ENCODE peak calls at places on chromosomes 11 and 22, in five cellular contexts. T, F, S, H and E are unnamed samples.

GRCh38 chr11:34174411-34175041 is 69.1 kb downstream of the NAT10 start:
- DNase-seq in T (peak; percentile 92), F (peak; percentile 49), S (peak; percentile 90), H (peak; percentile 77), E (peak; percentile 93)

GRCh38 chr11:64900774-64901173 is 16.2 kb downstream of the ATG2A start:
- DNase-seq in T (no peak), F (no peak), S (no peak), H (no peak), E (no peak)

GRCh38 chr11:124707813-124708212 is 31.9 kb upstream of the NRGN start:
- DNase-seq in T (no peak), F (no peak), S (no peak), H (no peak), E (no peak)

GRCh38 chr22:26589367-26589844 is 526 bp downstream of the TPST2 start:
- DNase-seq in T (no peak), F (peak; percentile 12), S (peak; percentile 30), H (peak; percentile 12), E (peak; percentile 70)

GRCh38 chr11:23353611-23354010 is 493.3 kb upstream of the CCDC179 start:
- DNase-seq in T (no peak), F (peak; percentile 26), S (no peak), H (no peak), E (no peak)

GRCh38 chr11:128415539-128415938 is 171.8 kb downstream of the ETS1 start:
- DNase-seq in T (no peak), F (peak; percentile 84), S (peak; percentile 32), H (no peak), E (no peak)

GRCh38 chr11:102347526-102348331 is 715 bp downstream of the BIRC2 start:
- DNase-seq in T (no peak), F (peak; percentile 29), S (peak; percentile 13), H (no peak), E (no peak)

GRCh38 chr22:32144875-32145274 is 14.2 kb downstream of the C22orf42 start:
- DNase-seq in T (no peak), F (no peak), S (no peak), H (no peak), E (peak; percentile 23)

GRCh38 chr22:41925783-41926460 is 684 bp downstream of the TNFRSF13C start:
- DNase-seq in T (peak; percentile 79), F (peak; percentile 34), S (peak; percentile 72), H (peak; percentile 59), E (peak; percentile 83)

GRCh38 chr22:22021160-22021750 is 38.7 kb upstream of the TOP3B start:
- DNase-seq in T (no peak), F (peak; percentile 58), S (no peak), H (no peak), E (no peak)

GRCh38 chr11:82080160-82080559 is 653.5 kb downstream of the FAM181B start:
- DNase-seq in T (no peak), F (peak; percentile 0), S (no peak), H (no peak), E (no peak)

GRCh38 chr11:111631666-111632039 is 29.4 kb downstream of the SIK2 start:
- DNase-seq in T (no peak), F (peak; percentile 88), S (no peak), H (no peak), E (no peak)

GRCh38 chr11:67204837-67205236 is 61.4 kb upstream of the GRK2 start:
- DNase-seq in T (no peak), F (no peak), S (no peak), H (no peak), E (no peak)

GRCh38 chr11:119683783-119684182 is 45.2 kb downstream of the NECTIN1 start:
- DNase-seq in T (no peak), F (no peak), S (no peak), H (no peak), E (no peak)

GRCh38 chr11:847876-848275 is 5.2 kb downstream of the TSPAN4 start:
- DNase-seq in T (no peak), F (no peak), S (no peak), H (no peak), E (no peak)

GRCh38 chr22:29716814-29717213 is 3.0 kb upstream of the CABP7 start:
- DNase-seq in T (peak; percentile 92), F (peak; percentile 80), S (peak; percentile 71), H (peak; percentile 84), E (no peak)

GRCh38 chr11:45675646-45676045 is 10.2 kb upstream of the CHST1 start:
- DNase-seq in T (no peak), F (no peak), S (no peak), H (no peak), E (no peak)

GRCh38 chr11:45773271-45774022 is 31.5 kb upstream of the SLC35C1 start:
- DNase-seq in T (no peak), F (no peak), S (no peak), H (no peak), E (no peak)

DNA sequence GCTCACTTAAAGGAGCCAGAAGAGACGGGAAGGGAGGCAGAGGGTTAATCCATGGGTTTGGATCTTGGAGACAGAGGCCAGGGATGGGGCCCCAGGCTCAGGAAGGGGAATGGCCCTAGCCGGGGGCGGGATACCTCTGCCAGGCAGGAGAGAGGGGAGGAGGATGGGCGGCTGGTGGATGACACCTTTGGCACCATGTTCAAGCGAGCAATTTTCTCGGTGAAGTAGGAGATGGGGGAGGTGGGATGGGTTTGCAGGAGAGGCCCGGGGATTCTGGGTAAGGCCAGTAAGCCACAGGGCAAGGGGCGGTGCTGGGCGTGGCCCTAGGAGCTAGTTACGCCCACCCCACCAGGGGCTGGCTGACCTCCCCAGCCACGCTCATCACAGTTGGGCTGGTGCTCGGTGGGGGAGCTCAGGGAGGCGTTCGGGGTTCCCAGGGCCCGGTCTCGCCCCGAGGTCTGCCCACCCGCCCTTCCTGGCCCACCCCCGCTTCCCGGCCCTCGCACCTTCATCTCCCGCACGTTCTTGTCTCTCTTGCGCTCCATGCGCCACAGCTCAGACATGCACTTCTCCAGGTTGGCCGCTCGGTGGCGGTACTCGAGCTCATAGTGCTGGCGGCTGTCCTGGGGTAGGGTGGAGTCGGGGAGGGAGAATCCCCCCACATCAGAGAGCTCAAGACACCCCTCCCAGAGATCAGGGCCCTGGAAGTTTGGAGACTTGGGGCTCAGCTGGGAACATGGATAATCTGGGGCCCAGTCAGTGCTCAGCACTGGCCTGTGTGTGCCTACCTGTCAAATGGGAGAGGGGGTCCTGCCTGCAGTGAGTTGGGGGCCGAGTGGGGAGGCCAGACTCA is 12.7 kb downstream of the BAIAP2L2 start:
- DNase-seq in T (peak; percentile 76), F (peak; percentile 12), S (no peak), H (no peak), E (no peak)
- TF ChIP-seq CTCF in T (peak; percentile 54), F (peak; percentile 22), S (no peak), H (peak; percentile 49), E (no peak)

GRCh38 chr22:17890245-17890671 is 116.0 kb upstream of the BID start:
- DNase-seq in T (no peak), F (peak; percentile 53), S (no peak), H (no peak), E (no peak)

GRCh38 chr22:17893900-17894299 is 119.6 kb upstream of the BID start:
- DNase-seq in T (no peak), F (no peak), S (no peak), H (no peak), E (peak; percentile 72)

GRCh38 chr22:17890892-17891291 is 116.6 kb upstream of the BID start:
- DNase-seq in T (no peak), F (no peak), S (no peak), H (no peak), E (no peak)

GRCh38 chr22:17888855-17889254 is 114.6 kb upstream of the BID start:
- DNase-seq in T (peak; percentile 44), F (peak; percentile 47), S (no peak), H (no peak), E (no peak)

GRCh38 chr22:17891427-17892167 is 117.3 kb upstream of the BID start:
- DNase-seq in T (peak; percentile 49), F (no peak), S (peak; percentile 28), H (no peak), E (no peak)
- TF ChIP-seq CTCF in T (no peak), F (peak; percentile 1), S (peak; percentile 54), H (peak; percentile 33), E (peak; percentile 73)

DNA sequence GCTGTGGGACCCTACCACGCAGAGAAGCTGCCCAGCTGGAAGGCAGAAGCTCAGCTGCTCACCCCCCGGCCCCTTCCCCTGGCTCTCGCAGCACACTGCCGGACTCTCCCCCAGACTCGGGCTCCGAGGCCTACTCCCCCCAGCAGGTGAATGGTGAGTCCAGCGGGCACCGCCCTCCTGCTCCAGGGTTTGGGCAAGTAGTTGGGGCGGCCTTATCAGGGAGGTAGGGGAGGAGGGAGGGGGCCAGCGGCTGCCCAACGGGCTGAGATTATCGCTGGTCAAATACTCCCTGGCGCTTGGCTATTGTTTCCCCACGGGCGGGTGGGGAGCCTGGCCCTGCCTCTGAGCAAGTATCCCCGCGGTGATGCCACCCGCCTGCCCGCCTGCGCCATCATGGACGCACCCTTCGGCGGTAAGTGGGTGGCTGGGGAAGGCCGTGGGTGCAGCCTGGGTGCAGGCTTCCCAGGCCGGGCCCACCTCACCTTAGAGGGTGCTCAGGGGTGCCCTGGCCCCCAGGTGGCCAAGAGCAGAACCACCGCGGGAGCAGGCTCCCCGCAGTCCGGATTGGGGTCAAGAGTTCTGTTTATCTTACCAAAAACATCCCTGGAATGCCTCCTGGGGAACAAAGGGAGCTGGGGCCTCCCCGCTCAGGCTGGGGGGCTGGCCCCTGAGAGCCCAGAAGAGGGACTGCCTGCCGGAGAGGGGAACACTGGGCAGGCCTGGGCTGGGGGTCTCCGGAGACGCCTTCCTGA is 16.9 kb downstream of the MYRF start:
- DNase-seq in T (peak; percentile 48), F (peak; percentile 48), S (no peak), H (peak; percentile 41), E (no peak)
- TF ChIP-seq CTCF in T (peak; percentile 50), F (peak; percentile 47), S (no peak), H (peak; percentile 70), E (no peak)

GRCh38 chr11:74123008-74123448 is 47.8 kb downstream of the C2CD3 start:
- DNase-seq in T (no peak), F (peak; percentile 35), S (no peak), H (no peak), E (no peak)
- TF ChIP-seq CTCF in T (no peak), F (peak; percentile 21), S (no peak), H (no peak), E (no peak)